ENCODE peak calls at places on chromosomes 3 and 15, in six cellular contexts. K, R, P, O, H and D are unnamed samples.

GRCh38 chr3:47961815-47962606 is 54.2 kb downstream of the MAP4 start:
- DNase-seq in K (no peak), R (no peak), P (peak; percentile 26), O (peak; percentile 13), H (peak; percentile 67), D (no peak)

GRCh38 chr3:49553320-49553689 is 972 bp upstream of the BSN start:
- DNase-seq in K (no peak), R (no peak), P (peak; percentile 45), O (no peak), H (no peak), D (peak; percentile 20)

GRCh38 chr3:117892431-117892841 is 1142.2 kb downstream of the IGSF11 start:
- DNase-seq in K (no peak), R (no peak), P (peak; percentile 45), O (peak; percentile 49), H (no peak), D (no peak)

GRCh38 chr3:25429441-25429907 is 1.4 kb downstream of the RARB start:
- DNase-seq in K (no peak), R (no peak), P (no peak), O (no peak), H (no peak), D (no peak)

GRCh38 chr15:38996111-38996541 is 431.5 kb upstream of the RASGRP1 start:
- DNase-seq in K (no peak), R (no peak), P (peak; percentile 89), O (peak; percentile 52), H (no peak), D (no peak)

GRCh38 chr3:45684327-45684892 is 4.8 kb upstream of the SACM1L start:
- DNase-seq in K (no peak), R (no peak), P (no peak), O (no peak), H (no peak), D (no peak)

GRCh38 chr3:105368575-105369500 is 2.1 kb downstream of the ALCAM start:
- DNase-seq in K (peak; percentile 20), R (peak; percentile 76), P (peak; percentile 73), O (peak; percentile 42), H (peak; percentile 79), D (no peak)

GRCh38 chr15:73575636-73576247 is 57.4 kb downstream of the NPTN start:
- DNase-seq in K (no peak), R (no peak), P (peak; percentile 9), O (peak; percentile 16), H (no peak), D (no peak)

GRCh38 chr15:38002883-38003477 is 68.5 kb downstream of the TMCO5A start:
- DNase-seq in K (no peak), R (no peak), P (peak; percentile 74), O (peak; percentile 69), H (peak; percentile 28), D (peak; percentile 49)